ENCODE peak calls at places on chromosomes 13 and 19, in four cellular contexts. T is anterior cingulate cortex, X is fibroblast of mammary gland, L is NCI-H510A. H is an unnamed sample.

GRCh38 chr19:15498910-15499309 is 9.4 kb upstream of the CYP4F22 start:
- DNase-seq in L (no peak), X (no peak), T (no peak), H (no peak)

GRCh38 chr13:38967446-38967845 is 23.2 kb downstream of the STOML3 start:
- DNase-seq in L (no peak), T (no peak), X (no peak), H (no peak)

GRCh38 chr13:90414691-90415596 is 932.5 kb upstream of the MIR17HG start:
- DNase-seq in L (peak), T (no peak), X (peak), H (no peak)

GRCh38 chr13:85864963-85865530 is 65.8 kb upstream of the SLITRK6 start:
- DNase-seq in T (no peak), X (peak), L (no peak), H (no peak)

GRCh38 chr13:37595162-37595561 is 3.4 kb downstream of the POSTN start:
- DNase-seq in X (peak), T (no peak), L (no peak), H (no peak)

GRCh38 chr13:92821324-92821723 is 405.3 kb upstream of the GPC6 start:
- DNase-seq in X (no peak), L (peak), T (no peak), H (peak)

GRCh38 chr13:44048326-44048725 is 168.6 kb downstream of the LACC1 start:
- DNase-seq in X (no peak), L (no peak), T (no peak), H (no peak)

GRCh38 chr19:38683393-38684077 is 36.1 kb downstream of the ACTN4 start:
- DNase-seq in T (no peak), L (peak), X (peak), H (peak)

GRCh38 chr13:36006347-36006746 is 124.8 kb downstream of the DCLK1 start:
- DNase-seq in T (no peak), L (peak), X (peak), H (peak)

GRCh38 chr13:37201081-37201480 is 95.6 kb upstream of the CSNK1A1L start:
- DNase-seq in X (no peak), L (no peak), T (no peak), H (no peak)

GRCh38 chr19:10566658-10567410 is 1.0 kb upstream of the KRI1 start:
- DNase-seq in X (no peak), T (no peak), L (no peak), H (no peak)

GRCh38 chr19:6491802-6492592 is 10.1 kb downstream of the TUBB4A start:
- DNase-seq in L (no peak), X (no peak), T (no peak), H (no peak)

H was measured in NCI-H2029.